ENCODE peak calls at places on chromosomes 13 and 19, in five cellular contexts. R is NCI-H187 treated with DMSO at 0.1 percent for 48 hours; U is NCI-H1092; V is A549; Q is stimulated activated CD4-positive, alpha-beta T cell treated with anti-CD3 and anti-CD28 coated beads, Interleukin-12 subunit alpha, Interleukin-12 subunit beta, amount 100 ng/mL, for 4 hours. M is an unnamed sample.
A peak's percentile ranks its signal among the peaks of the same experiment; 100 is the strongest.

GRCh38 chr13:30113531-30113930 is 193.8 kb downstream of the KATNAL1 start:
- DNase-seq in V (no peak), Q (no peak), U (no peak), R (no peak), M (no peak)

GRCh38 chr19:13428352-13428751 is 77.9 kb downstream of the CACNA1A start:
- DNase-seq in R (no peak), U (no peak), Q (no peak), V (no peak), M (no peak)

GRCh38 chr13:31747966-31748365 is 8.6 kb downstream of the RXFP2 start:
- DNase-seq in R (no peak), U (no peak), Q (no peak), V (no peak), M (no peak)

GRCh38 chr19:29672933-29673336 is 7.7 kb downstream of the PLEKHF1 start:
- DNase-seq in V (no peak), Q (peak; percentile 73), U (no peak), R (no peak), M (peak; percentile 68)

GRCh38 chr19:37725181-37725580 is 5.6 kb upstream of the ZNF607 start:
- DNase-seq in V (no peak), R (no peak), U (no peak), Q (no peak), M (no peak)

GRCh38 chr19:54104998-54105715 is 2.5 kb downstream of the NDUFA3 start:
- DNase-seq in Q (no peak), V (no peak), R (no peak), U (no peak), M (no peak)

GRCh38 chr13:38355595-38356120 is 6.0 kb downstream of the UFM1 start:
- DNase-seq in Q (no peak), V (no peak), R (no peak), U (no peak), M (no peak)

GRCh38 chr13:30165791-30166190 is 141.6 kb downstream of the KATNAL1 start:
- DNase-seq in V (no peak), Q (no peak), U (no peak), R (no peak), M (no peak)

GRCh38 chr19:7376151-7376852 is 27.6 kb downstream of the ARHGEF18 start:
- DNase-seq in U (no peak), V (no peak), R (no peak), Q (no peak), M (no peak)

GRCh38 chr13:57925250-57925649 is 293.7 kb downstream of the PCDH17 start:
- DNase-seq in U (no peak), Q (no peak), R (no peak), V (no peak), M (no peak)

GRCh38 chr13:79805317-79805716 is 324.4 kb downstream of the NDFIP2 start:
- DNase-seq in V (no peak), Q (no peak), U (no peak), R (no peak), M (no peak)

GRCh38 chr13:79659161-79659560 is 178.2 kb downstream of the NDFIP2 start:
- DNase-seq in R (no peak), U (no peak), V (no peak), Q (no peak), M (no peak)

GRCh38 chr19:53868091-53868891 is 608 bp downstream of the MYADM start:
- DNase-seq in R (no peak), U (no peak), Q (no peak), V (peak; percentile 80), M (no peak)

GRCh38 chr13:95788100-95788463 is 111.1 kb downstream of the DNAJC3 start:
- DNase-seq in R (no peak), V (no peak), Q (no peak), U (no peak), M (no peak)

GRCh38 chr19:36409841-36410240 is 8.6 kb downstream of the ZFP82 start:
- DNase-seq in Q (no peak), V (no peak), U (no peak), R (no peak), M (no peak)

GRCh38 chr19:18007605-18007938 is 398 bp upstream of the ARRDC2 start:
- DNase-seq in V (no peak), R (no peak), Q (no peak), U (no peak), M (no peak)

GRCh38 chr19:13748169-13748884 is 16.0 kb upstream of the MRI1 start:
- DNase-seq in Q (no peak), R (no peak), U (no peak), V (peak; percentile 44), M (no peak)

GRCh38 chr13:87042946-87043345 is 628.2 kb upstream of the SLITRK5 start:
- DNase-seq in V (no peak), U (no peak), R (no peak), Q (no peak), M (no peak)

GRCh38 chr19:17296278-17296677 is 6.9 kb downstream of the ABHD8 start:
- DNase-seq in R (no peak), Q (no peak), V (peak; percentile 73), U (no peak), M (no peak)